ENCODE peak calls at places on chromosome 2, in ten cellular contexts. One of them, this sample, is unnamed.

GRCh38 chr2:32745191-32745590 is 117.3 kb downstream of the TTC27 start:
- DNase-seq in SW480: no peak
- DNase-seq in activated naive CD4-positive, alpha-beta T cell: no peak
- DNase-seq in GOT3: no peak
- DNase-seq in activated CD8-positive, alpha-beta memory T cell treated with anti-CD3 and anti-CD28 coated beads for 1 hour: no peak
- DNase-seq in activated T-cell treated with anti-CD3 and anti-CD28 coated beads for 1 hour: no peak
- DNase-seq in astrocyte: peak; percentile 55
- DNase-seq in activated T-helper 1 cell treated with anti-CD3 and anti-CD28 coated beads, Interleukin-12 subunit alpha, Interleukin-12 subunit beta, Interleukin-2, Interleukin-4 antibody, amounts not matched to agents 30 ng/mL and 10 ng/mL and 1 ng/mL, durations not matched to agents 14 hours and 24 hours and 36 hours: no peak
- DNase-seq in PC-3: peak; percentile 41
- DNase-seq in fibroblast of the aortic adventitia: no peak
- DNase-seq in this sample: no peak

GRCh38 chr2:56474412-56475158 is 290.8 kb downstream of the CCDC85A start:
- DNase-seq in SW480: no peak
- DNase-seq in activated naive CD4-positive, alpha-beta T cell: no peak
- DNase-seq in GOT3: no peak
- DNase-seq in activated CD8-positive, alpha-beta memory T cell treated with anti-CD3 and anti-CD28 coated beads for 1 hour: no peak
- DNase-seq in activated T-cell treated with anti-CD3 and anti-CD28 coated beads for 1 hour: no peak
- DNase-seq in astrocyte: peak; percentile 38
- DNase-seq in activated T-helper 1 cell treated with anti-CD3 and anti-CD28 coated beads, Interleukin-12 subunit alpha, Interleukin-12 subunit beta, Interleukin-2, Interleukin-4 antibody, amounts not matched to agents 30 ng/mL and 10 ng/mL and 1 ng/mL, durations not matched to agents 14 hours and 24 hours and 36 hours: no peak
- DNase-seq in PC-3: no peak
- DNase-seq in fibroblast of the aortic adventitia: peak; percentile 31
- DNase-seq in this sample: peak; percentile 86

GRCh38 chr2:50223643-50224042 is 808.3 kb downstream of the NRXN1 start:
- DNase-seq in SW480: no peak
- DNase-seq in activated naive CD4-positive, alpha-beta T cell: no peak
- DNase-seq in GOT3: no peak
- DNase-seq in activated CD8-positive, alpha-beta memory T cell treated with anti-CD3 and anti-CD28 coated beads for 1 hour: no peak
- DNase-seq in activated T-cell treated with anti-CD3 and anti-CD28 coated beads for 1 hour: no peak
- DNase-seq in astrocyte: no peak
- DNase-seq in activated T-helper 1 cell treated with anti-CD3 and anti-CD28 coated beads, Interleukin-12 subunit alpha, Interleukin-12 subunit beta, Interleukin-2, Interleukin-4 antibody, amounts not matched to agents 30 ng/mL and 10 ng/mL and 1 ng/mL, durations not matched to agents 14 hours and 24 hours and 36 hours: no peak
- DNase-seq in PC-3: no peak
- DNase-seq in fibroblast of the aortic adventitia: no peak
- DNase-seq in this sample: no peak

GRCh38 chr2:75424936-75425619 is 135.7 kb downstream of the EVA1A start:
- DNase-seq in SW480: no peak
- DNase-seq in activated naive CD4-positive, alpha-beta T cell: no peak
- DNase-seq in GOT3: no peak
- DNase-seq in activated CD8-positive, alpha-beta memory T cell treated with anti-CD3 and anti-CD28 coated beads for 1 hour: no peak
- DNase-seq in activated T-cell treated with anti-CD3 and anti-CD28 coated beads for 1 hour: no peak
- DNase-seq in astrocyte: peak; percentile 8
- DNase-seq in activated T-helper 1 cell treated with anti-CD3 and anti-CD28 coated beads, Interleukin-12 subunit alpha, Interleukin-12 subunit beta, Interleukin-2, Interleukin-4 antibody, amounts not matched to agents 30 ng/mL and 10 ng/mL and 1 ng/mL, durations not matched to agents 14 hours and 24 hours and 36 hours: no peak
- DNase-seq in PC-3: peak; percentile 54
- DNase-seq in fibroblast of the aortic adventitia: peak; percentile 7
- DNase-seq in this sample: peak; percentile 24

GRCh38 chr2:40016151-40016885 is 237.3 kb upstream of the THUMPD2 start:
- DNase-seq in SW480: no peak
- DNase-seq in activated naive CD4-positive, alpha-beta T cell: no peak
- DNase-seq in GOT3: no peak
- DNase-seq in activated CD8-positive, alpha-beta memory T cell treated with anti-CD3 and anti-CD28 coated beads for 1 hour: no peak
- DNase-seq in activated T-cell treated with anti-CD3 and anti-CD28 coated beads for 1 hour: no peak
- DNase-seq in astrocyte: no peak
- DNase-seq in activated T-helper 1 cell treated with anti-CD3 and anti-CD28 coated beads, Interleukin-12 subunit alpha, Interleukin-12 subunit beta, Interleukin-2, Interleukin-4 antibody, amounts not matched to agents 30 ng/mL and 10 ng/mL and 1 ng/mL, durations not matched to agents 14 hours and 24 hours and 36 hours: no peak
- DNase-seq in PC-3: no peak
- DNase-seq in fibroblast of the aortic adventitia: no peak
- DNase-seq in this sample: no peak

GRCh38 chr2:201955231-201955630 is 78.4 kb upstream of the FZD7 start:
- DNase-seq in SW480: no peak
- DNase-seq in activated naive CD4-positive, alpha-beta T cell: no peak
- DNase-seq in GOT3: no peak
- DNase-seq in activated CD8-positive, alpha-beta memory T cell treated with anti-CD3 and anti-CD28 coated beads for 1 hour: no peak
- DNase-seq in activated T-cell treated with anti-CD3 and anti-CD28 coated beads for 1 hour: no peak
- DNase-seq in astrocyte: no peak
- DNase-seq in activated T-helper 1 cell treated with anti-CD3 and anti-CD28 coated beads, Interleukin-12 subunit alpha, Interleukin-12 subunit beta, Interleukin-2, Interleukin-4 antibody, amounts not matched to agents 30 ng/mL and 10 ng/mL and 1 ng/mL, durations not matched to agents 14 hours and 24 hours and 36 hours: no peak
- DNase-seq in PC-3: peak; percentile 50
- DNase-seq in fibroblast of the aortic adventitia: no peak
- DNase-seq in this sample: no peak

GRCh38 chr2:201907128-201907886 is 101.0 kb downstream of the CDK15 start:
- DNase-seq in SW480: no peak
- DNase-seq in activated naive CD4-positive, alpha-beta T cell: no peak
- DNase-seq in GOT3: no peak
- DNase-seq in activated CD8-positive, alpha-beta memory T cell treated with anti-CD3 and anti-CD28 coated beads for 1 hour: no peak
- DNase-seq in activated T-cell treated with anti-CD3 and anti-CD28 coated beads for 1 hour: no peak
- DNase-seq in astrocyte: peak; percentile 47
- DNase-seq in activated T-helper 1 cell treated with anti-CD3 and anti-CD28 coated beads, Interleukin-12 subunit alpha, Interleukin-12 subunit beta, Interleukin-2, Interleukin-4 antibody, amounts not matched to agents 30 ng/mL and 10 ng/mL and 1 ng/mL, durations not matched to agents 14 hours and 24 hours and 36 hours: no peak
- DNase-seq in PC-3: no peak
- DNase-seq in fibroblast of the aortic adventitia: no peak
- DNase-seq in this sample: no peak

GRCh38 chr2:29323301-29323700 is 208.1 kb downstream of the CLIP4 start:
- DNase-seq in SW480: no peak
- DNase-seq in activated naive CD4-positive, alpha-beta T cell: no peak
- DNase-seq in GOT3: no peak
- DNase-seq in activated CD8-positive, alpha-beta memory T cell treated with anti-CD3 and anti-CD28 coated beads for 1 hour: no peak
- DNase-seq in activated T-cell treated with anti-CD3 and anti-CD28 coated beads for 1 hour: no peak
- DNase-seq in astrocyte: peak; percentile 15
- DNase-seq in activated T-helper 1 cell treated with anti-CD3 and anti-CD28 coated beads, Interleukin-12 subunit alpha, Interleukin-12 subunit beta, Interleukin-2, Interleukin-4 antibody, amounts not matched to agents 30 ng/mL and 10 ng/mL and 1 ng/mL, durations not matched to agents 14 hours and 24 hours and 36 hours: no peak
- DNase-seq in PC-3: no peak
- DNase-seq in fibroblast of the aortic adventitia: peak; percentile 32
- DNase-seq in this sample: peak; percentile 9

This sample was measured in MCF 10A.